ENCODE peak calls at places on chromosome 13, in seven cellular contexts. K is colonic mucosa, Q is transverse colon, D is endothelial cell of umbilical vein, H is body of pancreas, C is AG04450, E is bronchial epithelial cell. F is an unnamed sample. For H3K27me3, the result is how much of the 10 kb centered on the place peaks cover.

GRCh38 chr13:75341025-75341424 is 140.9 kb downstream of the TBC1D4 start:
- DNase-seq in K (no peak), Q (no peak), D (no peak), H (no peak), C (no peak), E (no peak), F (no peak)

GRCh38 chr13:59458908-59459579 is 704.7 kb downstream of the DIAPH3 start:
- DNase-seq in K (no peak), Q (no peak), D (peak), H (no peak), C (peak), E (peak), F (no peak)

GRCh38 chr13:79365981-79366380 is 40.1 kb downstream of the RBM26 start:
- DNase-seq in K (no peak), Q (no peak), D (no peak), H (no peak), C (no peak), E (no peak), F (no peak)

GRCh38 chr13:111505175-111505777 is 184.8 kb downstream of the TEX29 start:
- DNase-seq in K (no peak), Q (no peak), D (no peak), H (no peak), C (no peak), E (no peak), F (no peak)

GRCh38 chr13:104757712-104758111 is 1691.5 kb upstream of the SLC10A2 start:
- DNase-seq in K (no peak), Q (no peak), D (peak), H (no peak), C (no peak), E (no peak), F (no peak)

GRCh38 chr13:40315416-40316064 is 350.9 kb downstream of the FOXO1 start:
- DNase-seq in K (no peak), Q (no peak), D (peak), H (no peak), C (no peak), E (peak), F (no peak)

GRCh38 chr13:41565221-41565620 is 107.9 kb downstream of the RGCC start:
- DNase-seq in K (no peak), Q (no peak), D (peak), H (no peak), C (peak), E (no peak), F (no peak)

GRCh38 chr13:106507560-106508274 is 27.7 kb downstream of the EFNB2 start:
- DNase-seq in K (no peak), Q (no peak), D (no peak), H (no peak), C (peak), E (peak), F (no peak)

GRCh38 chr13:114143806-114144605 is 11.6 kb upstream of the RASA3 start:
- DNase-seq in K (no peak), Q (peak), D (no peak), H (peak), C (no peak), E (no peak), F (no peak)

GRCh38 chr13:101649490-101650126 is 197.1 kb downstream of the ITGBL1 start:
- DNase-seq in K (no peak), Q (no peak), D (no peak), H (no peak), C (peak), E (peak), F (no peak)

GRCh38 chr13:107301724-107302374 is 733.9 kb upstream of the ARGLU1 start:
- DNase-seq in K (no peak), Q (no peak), D (peak), H (no peak), C (no peak), E (no peak), F (no peak)

GRCh38 chr13:61276401-61276800 is 139.2 kb downstream of the PCDH20 start:
- DNase-seq in K (no peak), Q (no peak), D (no peak), H (no peak), C (no peak), E (no peak), F (no peak)

GRCh38 chr13:88000239-88000638 is 329.1 kb downstream of the SLITRK5 start:
- DNase-seq in K (no peak), Q (no peak), D (no peak), H (no peak), C (no peak), E (no peak), F (no peak)

GRCh38 chr13:39196957-39197644 is 158.8 kb downstream of the NHLRC3 start:
- DNase-seq in K (no peak), Q (no peak), D (no peak), H (no peak), C (no peak), E (peak), F (no peak)

GRCh38 chr13:48295271-48295670 is 8.3 kb upstream of the RB1 start:
- DNase-seq in K (no peak), Q (no peak), D (no peak), H (no peak), C (no peak), E (no peak), F (no peak)

GRCh38 chr13:42525035-42525504 is 48.9 kb upstream of the TNFSF11 start:
- DNase-seq in K (no peak), Q (no peak), D (peak), H (no peak), C (no peak), E (peak), F (no peak)

GRCh38 chr13:33025220-33025744 is 9.1 kb downstream of the KL start:
- DNase-seq in K (no peak), Q (no peak), D (no peak), H (no peak), C (no peak), E (no peak), F (no peak)

GRCh38 chr13:49587311-49587847 is 2.0 kb upstream of the RCBTB1 start:
- DNase-seq in K (no peak), Q (no peak), D (no peak), H (no peak), C (no peak), E (peak), F (no peak)

GRCh38 chr13:39890537-39890936 is 235.1 kb downstream of the COG6 start:
- DNase-seq in K (no peak), Q (no peak), D (no peak), H (no peak), C (no peak), E (no peak), F (no peak)

GRCh38 chr13:44374348-44374712 is 706 bp downstream of the SERP2 start:
- DNase-seq in K (no peak), Q (no peak), D (no peak), H (no peak), C (no peak), E (no peak), F (no peak)
- H3K4me3 ChIP-seq in K (peak), Q (peak), D (peak), H (no peak), C (peak), E (peak), F (no peak)

GRCh38 chr13:112722433-112723250 is 32.8 kb downstream of the ATP11A start:
- DNase-seq in K (no peak), Q (no peak), D (peak), H (peak), C (peak), E (peak), F (peak)
- TF ChIP-seq CTCF in K (no peak), Q (no peak), D (no peak), H (no peak), C (no peak), E (no peak), F (no peak)

GRCh38 chr13:72726721-72727416 is 560 bp downstream of the MZT1 start:
- DNase-seq in K (peak), Q (peak), D (no peak), H (peak), C (no peak), E (no peak), F (no peak)

GRCh38 chr13:72727417-72728289 is at the start of the genes BORA and MZT1:
- DNase-seq in K (peak), Q (peak), D (peak), H (peak), C (peak), E (peak), F (peak)

GRCh38 chr13:72728290-72728605 is 525 bp downstream of the BORA start:
- DNase-seq in K (no peak), Q (no peak), D (peak), H (no peak), C (no peak), E (no peak), F (no peak)
- H3K27me3 ChIP-seq in K (under half), Q (under half), D (under half), H (under half), C (under half), E (under half), F (under half)

GRCh38 chr13:98254541-98254940 is 77.5 kb upstream of the RNF113B start:
- DNase-seq in K (no peak), Q (no peak), D (no peak), H (no peak), C (no peak), E (no peak), F (no peak)

GRCh38 chr13:98253526-98253925 is 76.5 kb upstream of the RNF113B start:
- DNase-seq in K (no peak), Q (no peak), D (no peak), H (no peak), C (no peak), E (no peak), F (no peak)

GRCh38 chr13:98258226-98258625 is 81.2 kb upstream of the RNF113B start:
- DNase-seq in K (no peak), Q (no peak), D (no peak), H (no peak), C (no peak), E (no peak), F (no peak)

GRCh38 chr13:98251708-98252107 is 74.6 kb upstream of the RNF113B start:
- DNase-seq in K (no peak), Q (no peak), D (no peak), H (no peak), C (no peak), E (no peak), F (no peak)

GRCh38 chr13:98252931-98253470 is 75.9 kb upstream of the RNF113B start:
- DNase-seq in K (no peak), Q (no peak), D (peak), H (no peak), C (no peak), E (peak), F (peak)
- H3K4me3 ChIP-seq in K (no peak), Q (no peak), D (no peak), H (no peak), C (no peak), E (no peak), F (no peak)

F was measured in Caco-2.